ENCODE peak calls at places on chromosomes 1 and 21, in six cellular contexts. M is kidney epithelial cell; X is effector CD4-positive, alpha-beta T cell; U is putamen; Q is left cardiac atrium; N is NCI-H1436. K is an unnamed sample.

GRCh38 chr1:180881806-180882509 is 30.7 kb upstream of the KIAA1614 start:
- DNase-seq in M (peak; percentile 44), X (no peak), U (peak; percentile 43), Q (no peak), N (peak; percentile 47), K (no peak)

GRCh38 chr1:152000989-152001630 is 7.5 kb upstream of the S100A10 start:
- DNase-seq in M (no peak), X (no peak), U (no peak), Q (no peak), N (no peak), K (no peak)

GRCh38 chr1:27940297-27940696 is 5.5 kb downstream of the SMPDL3B start:
- DNase-seq in M (no peak), X (peak; percentile 69), U (no peak), Q (no peak), N (peak; percentile 69), K (peak; percentile 81)

GRCh38 chr21:33403128-33403785 is at the start of gene IFNGR2:
- DNase-seq in M (no peak), X (peak; percentile 28), U (no peak), Q (peak; percentile 64), N (no peak), K (peak; percentile 84)

GRCh38 chr1:209652873-209653401 is 712 bp upstream of the LAMB3 start:
- DNase-seq in M (peak; percentile 85), X (no peak), U (peak; percentile 89), Q (peak; percentile 83), N (peak; percentile 29), K (peak; percentile 84)

GRCh38 chr1:244435562-244436205 is 16.0 kb downstream of the ADSS2 start:
- DNase-seq in M (no peak), X (no peak), U (no peak), Q (no peak), N (no peak), K (no peak)

GRCh38 chr1:53715478-53715877 is 23.5 kb downstream of the GLIS1 start:
- DNase-seq in M (no peak), X (no peak), U (no peak), Q (no peak), N (no peak), K (no peak)

GRCh38 chr1:32273389-32274208 is 18.3 kb upstream of the HDAC1 start:
- DNase-seq in M (peak; percentile 56), X (peak; percentile 82), U (no peak), Q (no peak), N (peak; percentile 88), K (no peak)

GRCh38 chr1:18175530-18176377 is 68.2 kb downstream of the IGSF21 start:
- DNase-seq in M (no peak), X (no peak), U (no peak), Q (peak; percentile 37), N (no peak), K (no peak)

GRCh38 chr1:205211839-205212241 is 338 bp upstream of the DSTYK start:
- DNase-seq in M (no peak), X (no peak), U (no peak), Q (no peak), N (no peak), K (no peak)

GRCh38 chr1:18668750-18669404 is 38.2 kb downstream of the PAX7 start:
- DNase-seq in M (no peak), X (no peak), U (no peak), Q (no peak), N (no peak), K (no peak)

GRCh38 chr1:99181892-99182291 is 82.4 kb upstream of the PLPPR4 start:
- DNase-seq in M (no peak), X (no peak), U (no peak), Q (no peak), N (no peak), K (no peak)

GRCh38 chr1:246794261-246795093 is 70.3 kb downstream of the SCCPDH start:
- DNase-seq in M (no peak), X (no peak), U (no peak), Q (no peak), N (no peak), K (no peak)

GRCh38 chr21:34078915-34079314 is 5.5 kb downstream of the MRPS6 start:
- DNase-seq in M (no peak), X (no peak), U (no peak), Q (no peak), N (no peak), K (no peak)

GRCh38 chr21:34812510-34813265 is 143.9 kb downstream of the CLIC6 start:
- DNase-seq in M (no peak), X (no peak), U (no peak), Q (no peak), N (no peak), K (no peak)

GRCh38 chr1:151920147-151920546 is 10.8 kb upstream of the THEM4 start:
- DNase-seq in M (no peak), X (no peak), U (no peak), Q (no peak), N (no peak), K (no peak)

GRCh38 chr1:230589951-230590350 is 52.3 kb upstream of the COG2 start:
- DNase-seq in M (no peak), X (no peak), U (no peak), Q (no peak), N (no peak), K (no peak)

GRCh38 chr1:59025898-59026426 is 242.1 kb upstream of the JUN start:
- DNase-seq in M (no peak), X (no peak), U (no peak), Q (no peak), N (no peak), K (no peak)

GRCh38 chr1:108877858-108878257 is 1.1 kb downstream of the GPSM2 start:
- DNase-seq in M (no peak), X (no peak), U (peak; percentile 42), Q (no peak), N (no peak), K (no peak)

GRCh38 chr1:41629571-41629970 is 145.1 kb upstream of the EDN2 start:
- DNase-seq in M (peak; percentile 77), X (no peak), U (no peak), Q (no peak), N (no peak), K (no peak)

GRCh38 chr1:54413295-54413694 is 7.1 kb upstream of the SSBP3 start:
- DNase-seq in M (no peak), X (no peak), U (peak; percentile 52), Q (peak; percentile 58), N (no peak), K (no peak)

GRCh38 chr1:11873954-11874562 is 15.3 kb upstream of the NPPB start:
- DNase-seq in M (no peak), X (no peak), U (no peak), Q (peak; percentile 88), N (no peak), K (peak; percentile 88)

GRCh38 chr1:65429806-65430205 is 9.3 kb downstream of the LEPR start:
- DNase-seq in M (peak; percentile 87), X (no peak), U (no peak), Q (no peak), N (no peak), K (no peak)

GRCh38 chr21:33458861-33459260 is 20.9 kb downstream of the TMEM50B start:
- DNase-seq in M (no peak), X (no peak), U (no peak), Q (no peak), N (no peak), K (no peak)

GRCh38 chr21:14012409-14012808 is 198.3 kb downstream of the LIPI start:
- DNase-seq in M (no peak), X (no peak), U (no peak), Q (no peak), N (no peak), K (no peak)

GRCh38 chr1:217895817-217896216 is 264.7 kb downstream of the SPATA17 start:
- DNase-seq in M (no peak), X (no peak), U (no peak), Q (no peak), N (peak; percentile 34), K (no peak)

GRCh38 chr1:100358210-100358609 is 5.9 kb downstream of the CDC14A start:
- DNase-seq in M (no peak), X (no peak), U (no peak), Q (no peak), N (no peak), K (no peak)

GRCh38 chr1:22555386-22555656 is 8.0 kb upstream of the EPHA8 start:
- DNase-seq in M (no peak), X (no peak), U (no peak), Q (no peak), N (no peak), K (no peak)

GRCh38 chr1:225254676-225255075 is 173.2 kb downstream of the LBR start:
- DNase-seq in M (no peak), X (no peak), U (no peak), Q (no peak), N (no peak), K (no peak)

GRCh38 chr1:27395441-27396195 is 3.2 kb downstream of the GPR3 start:
- DNase-seq in M (no peak), X (peak; percentile 72), U (peak; percentile 69), Q (peak; percentile 71), N (peak; percentile 75), K (peak; percentile 85)

GRCh38 chr1:94093996-94094395 is 27.0 kb downstream of the ABCA4 start:
- DNase-seq in M (no peak), X (no peak), U (no peak), Q (no peak), N (no peak), K (no peak)

GRCh38 chr1:32250893-32251716 is at the start of gene LCK:
- DNase-seq in M (no peak), X (peak; percentile 41), U (no peak), Q (no peak), N (no peak), K (no peak)

GRCh38 chr1:116990612-116991151 is 10.9 kb upstream of the CD101 start:
- DNase-seq in M (no peak), X (no peak), U (peak; percentile 26), Q (peak; percentile 90), N (no peak), K (peak; percentile 90)

GRCh38 chr21:34737115-34737514 is 68.3 kb downstream of the CLIC6 start:
- DNase-seq in M (no peak), X (no peak), U (no peak), Q (no peak), N (no peak), K (no peak)

GRCh38 chr21:35026617-35027557 is 22.2 kb downstream of the RUNX1 start:
- DNase-seq in M (no peak), X (peak; percentile 79), U (no peak), Q (peak; percentile 73), N (peak; percentile 40), K (peak; percentile 95)

K was measured in Right ventricle myocardium inferior.